ENCODE peak calls at places on chromosomes 3 and 15, in five cellular contexts. L is CD4-positive, alpha-beta T cell; V is islet precursor cell; A is ureter; J is H4. T is an unnamed sample.
A peak's percentile ranks its signal among the peaks of the same experiment; 100 is the strongest.

GRCh38 chr3:28703858-28704257 is 355.2 kb upstream of the AZI2 start:
- DNase-seq in L (no peak), V (no peak), J (no peak), A (no peak), T (no peak)

GRCh38 chr15:62994975-62995730 is 47.4 kb upstream of the TPM1 start:
- DNase-seq in J (no peak), V (no peak), A (no peak), L (no peak), T (no peak)

GRCh38 chr15:39850436-39850835 is 67.8 kb upstream of the FSIP1 start:
- DNase-seq in V (no peak), L (no peak), A (no peak), J (no peak), T (no peak)

GRCh38 chr3:45914362-45915077 is 28.2 kb downstream of the CCR9 start:
- DNase-seq in L (no peak), A (no peak), V (no peak), J (no peak), T (no peak)

GRCh38 chr15:25250011-25250596 is 188.7 kb downstream of the UBE3A start:
- DNase-seq in J (no peak), A (no peak), V (peak; percentile 36), L (no peak), T (no peak)

GRCh38 chr3:4736284-4736861 is 242.9 kb upstream of the BHLHE40 start:
- DNase-seq in V (peak; percentile 91), A (peak; percentile 79), J (no peak), L (no peak), T (no peak)

GRCh38 chr3:163438760-163439159 is 1639.5 kb downstream of the SI start:
- DNase-seq in L (no peak), J (no peak), V (no peak), A (no peak), T (no peak)

GRCh38 chr15:67981848-67982247 is 72.3 kb upstream of the PIAS1 start:
- DNase-seq in V (peak; percentile 11), L (no peak), J (no peak), A (no peak), T (no peak)

GRCh38 chr15:57922780-57923179 is 142.7 kb downstream of the ALDH1A2 start:
- DNase-seq in J (no peak), V (no peak), A (no peak), L (no peak), T (no peak)

GRCh38 chr3:168093229-168093628 is 2.5 kb downstream of the GOLIM4 start:
- DNase-seq in V (no peak), J (no peak), L (no peak), A (no peak), T (no peak)

GRCh38 chr3:151400341-151400740 is 15.8 kb upstream of the P2RY12 start:
- DNase-seq in L (no peak), J (no peak), V (no peak), A (no peak), T (no peak)

GRCh38 chr15:73694419-73694818 is 10.2 kb downstream of the CD276 start:
- DNase-seq in L (no peak), V (no peak), J (no peak), A (no peak), T (no peak)

GRCh38 chr3:196740476-196741400 is 1.1 kb downstream of the PAK2 start:
- DNase-seq in A (no peak), J (peak; percentile 19), V (peak; percentile 61), L (no peak), T (no peak)

GRCh38 chr3:178127221-178127620 is 409.0 kb upstream of the KCNMB2 start:
- DNase-seq in J (no peak), L (no peak), V (no peak), A (no peak), T (no peak)

GRCh38 chr15:80404057-80404718 is at the start of gene ARNT2:
- DNase-seq in V (peak; percentile 59), L (no peak), J (no peak), A (peak; percentile 47), T (no peak)

GRCh38 chr3:151538706-151539403 is 78.0 kb upstream of the IGSF10 start:
- DNase-seq in J (no peak), L (no peak), A (no peak), V (peak; percentile 76), T (no peak)

GRCh38 chr3:6994081-6994668 is 133.3 kb downstream of the GRM7 start:
- DNase-seq in L (no peak), J (no peak), V (no peak), A (no peak), T (no peak)

GRCh38 chr3:148372476-148372875 is 325.2 kb upstream of the AGTR1 start:
- DNase-seq in A (no peak), J (peak; percentile 11), V (no peak), L (no peak), T (no peak)

GRCh38 chr15:69820819-69821218 is 276.9 kb downstream of the TLE3 start:
- DNase-seq in A (no peak), J (peak; percentile 19), V (no peak), L (no peak), T (no peak)

GRCh38 chr3:125381314-125381713 is 6.2 kb upstream of the ZNF148 start:
- DNase-seq in L (no peak), A (no peak), V (no peak), J (no peak), T (no peak)

GRCh38 chr3:58044656-58045055 is 36.4 kb downstream of the FLNB start:
- DNase-seq in L (no peak), J (no peak), V (no peak), A (no peak), T (no peak)

GRCh38 chr3:25547103-25547502 is 117.6 kb downstream of the TOP2B start:
- DNase-seq in L (no peak), J (no peak), V (peak; percentile 58), A (no peak), T (no peak)

GRCh38 chr3:69121950-69122349 is 445 bp downstream of the LMOD3 start:
- DNase-seq in V (no peak), L (no peak), A (no peak), J (no peak), T (no peak)

GRCh38 chr3:108914774-108915641 is 38.7 kb downstream of the GUCA1C start:
- DNase-seq in J (peak; percentile 78), V (peak; percentile 85), L (peak; percentile 50), A (peak; percentile 58), T (peak; percentile 65)

GRCh38 chr3:59957150-59957549 is 907.3 kb upstream of the CFAP20DC start:
- DNase-seq in A (no peak), V (no peak), J (no peak), L (no peak), T (no peak)

GRCh38 chr15:67124911-67125588 is 59.6 kb downstream of the SMAD3 start:
- DNase-seq in L (no peak), V (peak; percentile 53), A (no peak), J (peak; percentile 57), T (peak; percentile 55)

GRCh38 chr3:34183114-34183513 is 384.7 kb downstream of the PDCD6IP start:
- DNase-seq in L (no peak), A (no peak), J (no peak), V (no peak), T (no peak)

T was measured in natural killer cell treated with Interleukin-12 subunit alpha and Interleukin-12 subunit beta and Interleukin-15 and Interleukin-18, amount 100 ng/mL, for 72 hours.